ENCODE peak calls at places on chromosomes 6 and 20, in eight cellular contexts. One of them, this sample, is unnamed.
A peak's percentile ranks its signal among the peaks of the same experiment; 100 is the strongest.

GRCh38 chr6:167764713-167765479 is 61.8 kb upstream of the AFDN start:
- DNase-seq in naive thymus-derived CD4-positive, alpha-beta T cell: no peak
- DNase-seq in PC-3: no peak
- DNase-seq in heart left ventricle: no peak
- DNase-seq in psoas muscle: no peak
- DNase-seq in H1: no peak
- DNase-seq in effector memory CD4-positive, alpha-beta T cell: no peak
- DNase-seq in A549: no peak
- DNase-seq in this sample: no peak

GRCh38 chr6:11785449-11785951 is 6.9 kb upstream of the ADTRP start:
- DNase-seq in naive thymus-derived CD4-positive, alpha-beta T cell: no peak
- DNase-seq in PC-3: peak; percentile 59
- DNase-seq in heart left ventricle: no peak
- DNase-seq in psoas muscle: no peak
- DNase-seq in H1: no peak
- DNase-seq in effector memory CD4-positive, alpha-beta T cell: no peak
- DNase-seq in A549: no peak
- DNase-seq in this sample: no peak

GRCh38 chr6:116217069-116217468 is 36.8 kb downstream of the TSPYL4 start:
- DNase-seq in naive thymus-derived CD4-positive, alpha-beta T cell: peak; percentile 55
- DNase-seq in PC-3: peak; percentile 61
- DNase-seq in heart left ventricle: no peak
- DNase-seq in psoas muscle: no peak
- DNase-seq in H1: no peak
- DNase-seq in effector memory CD4-positive, alpha-beta T cell: no peak
- DNase-seq in A549: peak; percentile 22
- DNase-seq in this sample: no peak

GRCh38 chr20:19881990-19882389 is 123.9 kb downstream of the RIN2 start:
- DNase-seq in naive thymus-derived CD4-positive, alpha-beta T cell: no peak
- DNase-seq in PC-3: no peak
- DNase-seq in heart left ventricle: no peak
- DNase-seq in psoas muscle: no peak
- DNase-seq in H1: no peak
- DNase-seq in effector memory CD4-positive, alpha-beta T cell: no peak
- DNase-seq in A549: no peak
- DNase-seq in this sample: no peak

GRCh38 chr6:25062070-25062811 is 126.5 kb upstream of the RIPOR2 start:
- DNase-seq in naive thymus-derived CD4-positive, alpha-beta T cell: no peak
- DNase-seq in PC-3: no peak
- DNase-seq in heart left ventricle: no peak
- DNase-seq in psoas muscle: no peak
- DNase-seq in H1: no peak
- DNase-seq in effector memory CD4-positive, alpha-beta T cell: no peak
- DNase-seq in A549: no peak
- DNase-seq in this sample: no peak

GRCh38 chr20:51022803-51023616 is at the start of gene KCNG1:
- DNase-seq in naive thymus-derived CD4-positive, alpha-beta T cell: no peak
- DNase-seq in PC-3: peak; percentile 95
- DNase-seq in heart left ventricle: peak; percentile 65
- DNase-seq in psoas muscle: peak; percentile 67
- DNase-seq in H1: peak; percentile 56
- DNase-seq in effector memory CD4-positive, alpha-beta T cell: no peak
- DNase-seq in A549: peak; percentile 73
- DNase-seq in this sample: no peak

GRCh38 chr20:46828471-46828870 is 66.2 kb upstream of the EYA2 start:
- DNase-seq in naive thymus-derived CD4-positive, alpha-beta T cell: no peak
- DNase-seq in PC-3: peak; percentile 59
- DNase-seq in heart left ventricle: no peak
- DNase-seq in psoas muscle: no peak
- DNase-seq in H1: no peak
- DNase-seq in effector memory CD4-positive, alpha-beta T cell: no peak
- DNase-seq in A549: no peak
- DNase-seq in this sample: no peak

GRCh38 chr6:161010418-161010817 is 18.8 kb downstream of the MAP3K4 start:
- DNase-seq in naive thymus-derived CD4-positive, alpha-beta T cell: no peak
- DNase-seq in PC-3: peak; percentile 65
- DNase-seq in heart left ventricle: no peak
- DNase-seq in psoas muscle: no peak
- DNase-seq in H1: no peak
- DNase-seq in effector memory CD4-positive, alpha-beta T cell: no peak
- DNase-seq in A549: no peak
- DNase-seq in this sample: no peak

GRCh38 chr20:542777-543368 is 717 bp downstream of the CSNK2A1 start:
- DNase-seq in naive thymus-derived CD4-positive, alpha-beta T cell: no peak
- DNase-seq in PC-3: no peak
- DNase-seq in heart left ventricle: peak; percentile 36
- DNase-seq in psoas muscle: peak; percentile 52
- DNase-seq in H1: no peak
- DNase-seq in effector memory CD4-positive, alpha-beta T cell: no peak
- DNase-seq in A549: peak; percentile 23
- DNase-seq in this sample: no peak

GRCh38 chr6:37406942-37407341 is 26.1 kb upstream of the CMTR1 start:
- DNase-seq in naive thymus-derived CD4-positive, alpha-beta T cell: no peak
- DNase-seq in PC-3: no peak
- DNase-seq in heart left ventricle: no peak
- DNase-seq in psoas muscle: no peak
- DNase-seq in H1: no peak
- DNase-seq in effector memory CD4-positive, alpha-beta T cell: no peak
- DNase-seq in A549: no peak
- DNase-seq in this sample: no peak

GRCh38 chr6:41939091-41939847 is 2.3 kb downstream of the CCND3 start:
- DNase-seq in naive thymus-derived CD4-positive, alpha-beta T cell: no peak
- DNase-seq in PC-3: peak; percentile 24
- DNase-seq in heart left ventricle: peak; percentile 60
- DNase-seq in psoas muscle: peak; percentile 66
- DNase-seq in H1: no peak
- DNase-seq in effector memory CD4-positive, alpha-beta T cell: no peak
- DNase-seq in A549: no peak
- DNase-seq in this sample: no peak

GRCh38 chr6:158801655-158802294 is 17.4 kb downstream of the EZR start:
- DNase-seq in naive thymus-derived CD4-positive, alpha-beta T cell: no peak
- DNase-seq in PC-3: no peak
- DNase-seq in heart left ventricle: peak; percentile 89
- DNase-seq in psoas muscle: peak; percentile 69
- DNase-seq in H1: no peak
- DNase-seq in effector memory CD4-positive, alpha-beta T cell: no peak
- DNase-seq in A549: no peak
- DNase-seq in this sample: no peak

GRCh38 chr20:25250508-25250907 is 2.6 kb downstream of the PYGB start:
- DNase-seq in naive thymus-derived CD4-positive, alpha-beta T cell: no peak
- DNase-seq in PC-3: peak; percentile 48
- DNase-seq in heart left ventricle: no peak
- DNase-seq in psoas muscle: no peak
- DNase-seq in H1: no peak
- DNase-seq in effector memory CD4-positive, alpha-beta T cell: no peak
- DNase-seq in A549: no peak
- DNase-seq in this sample: no peak

GRCh38 chr6:125792680-125793079 is 1.9 kb downstream of the NCOA7 start:
- DNase-seq in naive thymus-derived CD4-positive, alpha-beta T cell: no peak
- DNase-seq in PC-3: no peak
- DNase-seq in heart left ventricle: no peak
- DNase-seq in psoas muscle: no peak
- DNase-seq in H1: no peak
- DNase-seq in effector memory CD4-positive, alpha-beta T cell: no peak
- DNase-seq in A549: no peak
- DNase-seq in this sample: no peak

GRCh38 chr20:50052952-50053789 is 59.8 kb downstream of the UBE2V1 start:
- DNase-seq in naive thymus-derived CD4-positive, alpha-beta T cell: no peak
- DNase-seq in PC-3: no peak
- DNase-seq in heart left ventricle: no peak
- DNase-seq in psoas muscle: no peak
- DNase-seq in H1: no peak
- DNase-seq in effector memory CD4-positive, alpha-beta T cell: no peak
- DNase-seq in A549: no peak
- DNase-seq in this sample: no peak

GRCh38 chr20:44342240-44342639 is 5.4 kb downstream of the R3HDML start:
- DNase-seq in naive thymus-derived CD4-positive, alpha-beta T cell: no peak
- DNase-seq in PC-3: no peak
- DNase-seq in heart left ventricle: no peak
- DNase-seq in psoas muscle: no peak
- DNase-seq in H1: no peak
- DNase-seq in effector memory CD4-positive, alpha-beta T cell: no peak
- DNase-seq in A549: no peak
- DNase-seq in this sample: no peak

GRCh38 chr6:117188627-117189201 is 76.6 kb upstream of the VGLL2 start:
- DNase-seq in naive thymus-derived CD4-positive, alpha-beta T cell: no peak
- DNase-seq in PC-3: peak; percentile 28
- DNase-seq in heart left ventricle: no peak
- DNase-seq in psoas muscle: no peak
- DNase-seq in H1: no peak
- DNase-seq in effector memory CD4-positive, alpha-beta T cell: no peak
- DNase-seq in A549: no peak
- DNase-seq in this sample: no peak

GRCh38 chr20:62475819-62476073 is at the start of gene GATA5:
- DNase-seq in naive thymus-derived CD4-positive, alpha-beta T cell: no peak
- DNase-seq in PC-3: no peak
- DNase-seq in heart left ventricle: no peak
- DNase-seq in psoas muscle: no peak
- DNase-seq in H1: no peak
- DNase-seq in effector memory CD4-positive, alpha-beta T cell: no peak
- DNase-seq in A549: no peak
- DNase-seq in this sample: no peak

GRCh38 chr20:49612127-49612738 is 44.3 kb upstream of the PTGIS start:
- DNase-seq in naive thymus-derived CD4-positive, alpha-beta T cell: no peak
- DNase-seq in PC-3: no peak
- DNase-seq in heart left ventricle: peak; percentile 73
- DNase-seq in psoas muscle: peak; percentile 70
- DNase-seq in H1: no peak
- DNase-seq in effector memory CD4-positive, alpha-beta T cell: no peak
- DNase-seq in A549: no peak
- DNase-seq in this sample: no peak

GRCh38 chr6:100176951-100177710 is 183.1 kb upstream of the MCHR2 start:
- DNase-seq in naive thymus-derived CD4-positive, alpha-beta T cell: no peak
- DNase-seq in PC-3: no peak
- DNase-seq in heart left ventricle: no peak
- DNase-seq in psoas muscle: no peak
- DNase-seq in H1: no peak
- DNase-seq in effector memory CD4-positive, alpha-beta T cell: no peak
- DNase-seq in A549: no peak
- DNase-seq in this sample: no peak

GRCh38 chr20:31666258-31667042 is 28.7 kb downstream of the COX4I2 start:
- DNase-seq in naive thymus-derived CD4-positive, alpha-beta T cell: no peak
- DNase-seq in PC-3: no peak
- DNase-seq in heart left ventricle: peak; percentile 46
- DNase-seq in psoas muscle: peak; percentile 68
- DNase-seq in H1: no peak
- DNase-seq in effector memory CD4-positive, alpha-beta T cell: no peak
- DNase-seq in A549: no peak
- DNase-seq in this sample: no peak

GRCh38 chr6:71879016-71879415 is 7.3 kb upstream of the RIMS1 start:
- DNase-seq in naive thymus-derived CD4-positive, alpha-beta T cell: no peak
- DNase-seq in PC-3: no peak
- DNase-seq in heart left ventricle: no peak
- DNase-seq in psoas muscle: no peak
- DNase-seq in H1: no peak
- DNase-seq in effector memory CD4-positive, alpha-beta T cell: no peak
- DNase-seq in A549: no peak
- DNase-seq in this sample: no peak

GRCh38 chr6:37029249-37029959 is 23.9 kb downstream of the FGD2 start:
- DNase-seq in naive thymus-derived CD4-positive, alpha-beta T cell: no peak
- DNase-seq in PC-3: peak; percentile 91
- DNase-seq in heart left ventricle: peak; percentile 87
- DNase-seq in psoas muscle: peak; percentile 85
- DNase-seq in H1: no peak
- DNase-seq in effector memory CD4-positive, alpha-beta T cell: peak; percentile 28
- DNase-seq in A549: peak; percentile 88
- DNase-seq in this sample: peak; percentile 41

GRCh38 chr6:15974817-15975216 is 154.1 kb upstream of the MYLIP start:
- DNase-seq in naive thymus-derived CD4-positive, alpha-beta T cell: no peak
- DNase-seq in PC-3: no peak
- DNase-seq in heart left ventricle: no peak
- DNase-seq in psoas muscle: no peak
- DNase-seq in H1: no peak
- DNase-seq in effector memory CD4-positive, alpha-beta T cell: no peak
- DNase-seq in A549: no peak
- DNase-seq in this sample: no peak

GRCh38 chr6:137177611-137178010 is 4.2 kb upstream of the IL22RA2 start:
- DNase-seq in naive thymus-derived CD4-positive, alpha-beta T cell: no peak
- DNase-seq in PC-3: no peak
- DNase-seq in heart left ventricle: no peak
- DNase-seq in psoas muscle: no peak
- DNase-seq in H1: no peak
- DNase-seq in effector memory CD4-positive, alpha-beta T cell: no peak
- DNase-seq in A549: no peak
- DNase-seq in this sample: no peak
- H3K9me3 ChIP-seq in naive thymus-derived CD4-positive, alpha-beta T cell: no peaks in the 10 kb centered on the region
- H3K9me3 ChIP-seq in PC-3: peaks cover 5% of the 10 kb centered on the region
- H3K9me3 ChIP-seq in heart left ventricle: peaks cover 6% of the 10 kb centered on the region
- H3K9me3 ChIP-seq in psoas muscle: peaks cover 11% of the 10 kb centered on the region
- H3K9me3 ChIP-seq in H1: peaks cover 33% of the 10 kb centered on the region
- H3K9me3 ChIP-seq in effector memory CD4-positive, alpha-beta T cell: no peaks in the 10 kb centered on the region
- H3K9me3 ChIP-seq in A549: peaks cover 6% of the 10 kb centered on the region
- H3K9me3 ChIP-seq in this sample: no peaks in the 10 kb centered on the region

DNA sequence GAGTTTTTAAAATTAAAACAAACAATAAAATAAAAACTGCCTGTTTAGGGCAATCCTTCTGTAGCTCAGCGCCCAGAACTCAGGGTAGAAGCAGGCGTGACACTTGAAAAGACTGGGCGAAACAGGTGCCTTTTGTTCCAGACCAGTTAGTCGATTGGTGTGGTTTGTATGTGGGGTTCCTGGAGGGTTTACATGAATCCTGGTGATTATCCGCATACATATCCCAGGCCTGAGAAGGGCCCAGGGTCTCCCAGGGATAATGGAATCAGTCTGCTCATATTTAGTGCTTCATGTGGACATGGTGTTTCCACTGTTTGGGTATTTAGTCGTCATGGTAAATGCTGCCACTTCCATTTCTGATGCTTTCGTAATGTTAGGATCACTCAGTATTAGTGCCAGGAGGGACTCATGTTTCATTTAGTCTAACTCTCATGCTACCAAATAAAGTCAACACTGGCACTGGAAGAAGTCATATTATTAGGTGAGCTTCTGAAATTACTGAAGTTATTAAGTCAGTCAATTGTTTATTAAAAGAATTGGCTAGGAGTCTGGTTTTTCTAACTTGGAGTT is 116.5 kb downstream of the SAMD5 start:
- DNase-seq in naive thymus-derived CD4-positive, alpha-beta T cell: no peak
- DNase-seq in PC-3: no peak
- DNase-seq in heart left ventricle: no peak
- DNase-seq in psoas muscle: no peak
- DNase-seq in H1: no peak
- DNase-seq in effector memory CD4-positive, alpha-beta T cell: no peak
- DNase-seq in A549: no peak
- DNase-seq in this sample: no peak
- H3K9me3 ChIP-seq in naive thymus-derived CD4-positive, alpha-beta T cell: no peaks in the 10 kb centered on the region
- H3K9me3 ChIP-seq in PC-3: no peaks in the 10 kb centered on the region
- H3K9me3 ChIP-seq in heart left ventricle: no peaks in the 10 kb centered on the region
- H3K9me3 ChIP-seq in psoas muscle: no peaks in the 10 kb centered on the region
- H3K9me3 ChIP-seq in H1: no peaks in the 10 kb centered on the region
- H3K9me3 ChIP-seq in effector memory CD4-positive, alpha-beta T cell: no peaks in the 10 kb centered on the region
- H3K9me3 ChIP-seq in A549: no peaks in the 10 kb centered on the region
- H3K9me3 ChIP-seq in this sample: no peaks in the 10 kb centered on the region

GRCh38 chr20:58850693-58851174 is at the start of gene GNAS-AS1:
- DNase-seq in naive thymus-derived CD4-positive, alpha-beta T cell: peak; percentile 80
- DNase-seq in PC-3: no peak
- DNase-seq in heart left ventricle: peak; percentile 91
- DNase-seq in psoas muscle: peak; percentile 90
- DNase-seq in H1: peak; percentile 76
- DNase-seq in effector memory CD4-positive, alpha-beta T cell: peak; percentile 42
- DNase-seq in A549: no peak
- DNase-seq in this sample: no peak
- H3K9me3 ChIP-seq in naive thymus-derived CD4-positive, alpha-beta T cell: no peaks in the 10 kb centered on the region
- H3K9me3 ChIP-seq in PC-3: no peaks in the 10 kb centered on the region
- H3K9me3 ChIP-seq in heart left ventricle: no peaks in the 10 kb centered on the region
- H3K9me3 ChIP-seq in psoas muscle: no peaks in the 10 kb centered on the region
- H3K9me3 ChIP-seq in H1: no peaks in the 10 kb centered on the region
- H3K9me3 ChIP-seq in effector memory CD4-positive, alpha-beta T cell: no peaks in the 10 kb centered on the region
- H3K9me3 ChIP-seq in A549: no peaks in the 10 kb centered on the region
- H3K9me3 ChIP-seq in this sample: no peaks in the 10 kb centered on the region

GRCh38 chr6:169891846-169892245 is 140.4 kb downstream of the ERMARD start:
- DNase-seq in naive thymus-derived CD4-positive, alpha-beta T cell: no peak
- DNase-seq in PC-3: no peak
- DNase-seq in heart left ventricle: no peak
- DNase-seq in psoas muscle: no peak
- DNase-seq in H1: no peak
- DNase-seq in effector memory CD4-positive, alpha-beta T cell: no peak
- DNase-seq in A549: no peak
- DNase-seq in this sample: no peak
- H3K9me3 ChIP-seq in naive thymus-derived CD4-positive, alpha-beta T cell: no peaks in the 10 kb centered on the region
- H3K9me3 ChIP-seq in PC-3: no peaks in the 10 kb centered on the region
- H3K9me3 ChIP-seq in heart left ventricle: no peaks in the 10 kb centered on the region
- H3K9me3 ChIP-seq in psoas muscle: no peaks in the 10 kb centered on the region
- H3K9me3 ChIP-seq in H1: peaks cover 18% of the 10 kb centered on the region
- H3K9me3 ChIP-seq in effector memory CD4-positive, alpha-beta T cell: no peaks in the 10 kb centered on the region
- H3K9me3 ChIP-seq in A549: no peaks in the 10 kb centered on the region
- H3K9me3 ChIP-seq in this sample: no peaks in the 10 kb centered on the region

This sample was measured in iPS DF 6.9.